ENCODE peak calls at places on chromosomes 7 and 10, in six cellular contexts. Q is K562; O is neuronal stem cell; D is Peyer's patch; T is adipocyte; R is naive thymus-derived CD4-positive, alpha-beta T cell. J is an unnamed sample. For H3K36me3, H3K4me1 and H3K9me3, the result is how much of the 10 kb centered on the place peaks cover.

GRCh38 chr7:44348300-44348699 is 22.9 kb upstream of the CAMK2B start:
- DNase-seq in Q (peak), O (no peak), D (no peak), T (no peak), R (no peak), J (no peak)

GRCh38 chr10:89458289-89458688 is 43.9 kb downstream of the IFIT5 start:
- DNase-seq in Q (no peak), O (no peak), D (no peak), T (peak), R (no peak), J (no peak)

GRCh38 chr7:157292770-157293412 is 43.9 kb upstream of the DNAJB6 start:
- DNase-seq in Q (no peak), O (no peak), D (peak), T (no peak), R (no peak), J (no peak)

GRCh38 chr10:72088879-72089585 is 681 bp upstream of the SPOCK2 start:
- DNase-seq in Q (no peak), O (no peak), D (peak), T (peak), R (no peak), J (no peak)

GRCh38 chr10:33655921-33656320 is 321.5 kb upstream of the NRP1 start:
- DNase-seq in Q (no peak), O (no peak), D (no peak), T (peak), R (no peak), J (no peak)

GRCh38 chr7:87420173-87420572 is 55.3 kb downstream of the ABCB4 start:
- DNase-seq in Q (peak), O (no peak), D (no peak), T (no peak), R (no peak), J (no peak)

GRCh38 chr10:14659626-14660196 is 115.0 kb downstream of the FAM107B start:
- DNase-seq in Q (no peak), O (no peak), D (peak), T (no peak), R (peak), J (peak)

GRCh38 chr10:99912057-99912456 is 97.7 kb downstream of the DNMBP start:
- DNase-seq in Q (no peak), O (no peak), D (no peak), T (no peak), R (no peak), J (no peak)

GRCh38 chr10:87864497-87865059 is 1.2 kb downstream of the PTEN start:
- DNase-seq in Q (peak), O (peak), D (no peak), T (no peak), R (peak), J (no peak)

GRCh38 chr7:95886501-95887090 is 114.2 kb downstream of the DYNC1I1 start:
- DNase-seq in Q (no peak), O (no peak), D (no peak), T (no peak), R (no peak), J (no peak)

GRCh38 chr10:118950190-118950658 is 79.3 kb upstream of the NANOS1 start:
- DNase-seq in Q (no peak), O (no peak), D (no peak), T (no peak), R (no peak), J (no peak)

GRCh38 chr10:5014936-5015335 is 11.3 kb upstream of the AKR1C2 start:
- DNase-seq in Q (peak), O (no peak), D (peak), T (no peak), R (no peak), J (no peak)

GRCh38 chr10:28254290-28254985 is 48.4 kb downstream of the MPP7 start:
- DNase-seq in Q (no peak), O (no peak), D (no peak), T (peak), R (no peak), J (peak)

GRCh38 chr10:51445587-51445986 is 253.8 kb downstream of the CSTF2T start:
- DNase-seq in Q (no peak), O (no peak), D (no peak), T (no peak), R (no peak), J (no peak)

GRCh38 chr7:156192921-156193320 is 380.7 kb upstream of the SHH start:
- DNase-seq in Q (peak), O (no peak), D (no peak), T (no peak), R (no peak), J (no peak)

GRCh38 chr10:72259491-72260214 is 14.1 kb upstream of the DDIT4 start:
- DNase-seq in Q (no peak), O (no peak), D (no peak), T (peak), R (no peak), J (peak)

GRCh38 chr7:75727881-75728592 is 10.7 kb downstream of the HIP1 start:
- DNase-seq in Q (no peak), O (no peak), D (peak), T (no peak), R (no peak), J (peak)

GRCh38 chr7:125316451-125316850 is 386.8 kb upstream of the POT1 start:
- DNase-seq in Q (peak), O (peak), D (no peak), T (no peak), R (no peak), J (no peak)

GRCh38 chr10:11320809-11321520 is 290.5 kb downstream of the USP6NL start:
- DNase-seq in Q (no peak), O (no peak), D (no peak), T (no peak), R (no peak), J (no peak)

GRCh38 chr10:131821378-131822012 is 79.3 kb upstream of the PPP2R2D start:
- DNase-seq in Q (no peak), O (no peak), D (peak), T (no peak), R (no peak), J (no peak)

GRCh38 chr10:15169555-15170407 is 1.3 kb upstream of the NMT2 start:
- DNase-seq in Q (peak), O (no peak), D (peak), T (no peak), R (peak), J (no peak)

GRCh38 chr10:62582804-62583208 is 208.6 kb downstream of the ZNF365 start:
- DNase-seq in Q (no peak), O (no peak), D (peak), T (peak), R (no peak), J (peak)

GRCh38 chr10:119352042-119352441 is 144.7 kb downstream of the GRK5 start:
- DNase-seq in Q (no peak), O (no peak), D (no peak), T (no peak), R (no peak), J (no peak)

GRCh38 chr7:95545007-95545615 is 51.2 kb downstream of the PDK4 start:
- DNase-seq in Q (peak), O (no peak), D (peak), T (peak), R (no peak), J (no peak)

GRCh38 chr7:2460188-2460587 is 16.0 kb downstream of the GRIFIN start:
- DNase-seq in Q (no peak), O (no peak), D (no peak), T (no peak), R (no peak), J (no peak)

GRCh38 chr7:27551803-27552202 is 110.9 kb downstream of the HIBADH start:
- DNase-seq in Q (no peak), O (no peak), D (no peak), T (no peak), R (no peak), J (no peak)

GRCh38 chr7:145134377-145134776 is 298.5 kb upstream of the TPK1 start:
- DNase-seq in Q (no peak), O (no peak), D (no peak), T (no peak), R (no peak), J (no peak)

GRCh38 chr10:77111611-77112550 is 525.7 kb downstream of the KCNMA1 start:
- DNase-seq in Q (peak), O (peak), D (no peak), T (peak), R (peak), J (no peak)

GRCh38 chr7:28990200-28990960 is 32.2 kb upstream of the TRIL start:
- DNase-seq in Q (no peak), O (no peak), D (no peak), T (peak), R (no peak), J (no peak)

GRCh38 chr10:35006836-35007235 is 83.3 kb downstream of the CUL2 start:
- DNase-seq in Q (no peak), O (no peak), D (no peak), T (peak), R (no peak), J (no peak)

GRCh38 chr10:62443866-62444265 is 69.7 kb downstream of the ZNF365 start:
- DNase-seq in Q (no peak), O (no peak), D (no peak), T (peak), R (no peak), J (no peak)

GRCh38 chr10:72276013-72276387 is 2.3 kb downstream of the DDIT4 start:
- DNase-seq in Q (peak), O (no peak), D (peak), T (peak), R (no peak), J (peak)

GRCh38 chr10:30447125-30447799 is 13.3 kb downstream of the MAP3K8 start:
- DNase-seq in Q (no peak), O (no peak), D (no peak), T (no peak), R (no peak), J (no peak)

GRCh38 chr7:157594306-157594705 is 257.5 kb downstream of the DNAJB6 start:
- DNase-seq in Q (no peak), O (no peak), D (no peak), T (no peak), R (no peak), J (no peak)

GRCh38 chr10:72375173-72375572 is 20.5 kb upstream of the DNAJB12 start:
- DNase-seq in Q (no peak), O (no peak), D (no peak), T (peak), R (no peak), J (no peak)

GRCh38 chr10:76319666-76320065 is 888.2 kb downstream of the LRMDA start:
- DNase-seq in Q (no peak), O (no peak), D (no peak), T (no peak), R (no peak), J (no peak)

DNA sequence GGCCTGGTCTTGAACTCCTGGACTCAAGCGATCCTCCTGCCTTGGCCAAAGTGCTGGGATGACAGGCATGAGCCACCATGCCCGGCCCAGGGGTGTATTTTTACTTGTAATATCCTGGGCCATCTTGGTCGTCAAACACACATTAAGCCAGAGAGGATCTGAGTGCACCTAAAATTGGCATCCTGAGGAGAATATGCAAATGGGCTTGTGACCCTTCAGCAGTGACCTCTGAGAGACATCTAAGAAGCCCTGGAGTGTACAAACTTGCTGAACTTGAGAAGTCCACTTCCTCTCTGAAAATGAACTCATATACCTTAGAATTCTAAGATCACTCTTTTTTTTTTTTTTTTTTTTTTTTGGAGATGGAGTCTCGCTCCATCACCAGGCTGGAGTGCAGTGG is 372.0 kb upstream of the C7orf33 start:
- DNase-seq in Q (no peak), O (no peak), D (no peak), T (no peak), R (no peak), J (no peak)
- H3K36me3 ChIP-seq in Q (under half), O (under half), D (under half), T (under half), R (under half), J (under half)

DNA sequence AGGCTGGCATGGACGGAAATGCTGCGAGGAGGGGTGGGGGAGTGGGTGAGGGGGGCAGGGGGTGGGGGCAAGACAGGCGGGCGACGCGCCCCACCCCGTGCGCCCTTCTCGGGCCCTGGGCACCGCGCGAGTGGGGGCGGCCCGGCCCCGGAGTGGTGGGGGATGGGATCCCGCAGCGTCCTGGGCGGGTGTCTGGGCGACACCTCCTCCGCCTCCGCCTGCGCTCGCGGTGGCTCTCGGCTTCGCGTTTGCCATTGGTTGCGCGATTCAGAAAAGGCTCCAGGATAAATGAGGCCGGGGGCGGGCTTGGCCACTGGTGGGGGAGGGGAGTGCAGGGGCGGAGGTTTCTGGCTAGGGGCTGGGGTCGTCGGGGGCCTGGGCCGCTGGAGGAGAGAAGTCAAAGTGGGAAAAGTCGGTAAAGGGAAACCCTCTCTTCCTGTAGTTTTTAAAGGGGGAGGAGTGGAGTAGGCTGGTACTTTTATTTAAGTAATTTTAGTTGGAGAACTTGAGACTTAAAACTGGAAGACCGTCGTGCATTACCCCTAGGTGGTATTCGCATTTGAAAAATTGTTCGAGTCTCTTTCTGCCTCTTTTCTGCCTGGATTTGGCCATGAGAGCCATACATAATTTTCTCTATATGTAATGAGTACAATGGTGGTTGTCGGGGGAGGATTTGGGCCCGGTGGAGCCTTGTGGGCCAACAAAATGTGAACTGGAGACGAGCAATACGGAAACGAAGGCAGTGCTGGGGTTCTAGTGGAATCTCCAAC is 984 bp upstream of the IGF2BP3 start:
- DNase-seq in Q (peak), O (peak), D (no peak), T (peak), R (no peak), J (no peak)
- H3K4me1 ChIP-seq in Q (under half), O (under half), D (half or more), T (under half), R (under half), J (half or more)

DNA sequence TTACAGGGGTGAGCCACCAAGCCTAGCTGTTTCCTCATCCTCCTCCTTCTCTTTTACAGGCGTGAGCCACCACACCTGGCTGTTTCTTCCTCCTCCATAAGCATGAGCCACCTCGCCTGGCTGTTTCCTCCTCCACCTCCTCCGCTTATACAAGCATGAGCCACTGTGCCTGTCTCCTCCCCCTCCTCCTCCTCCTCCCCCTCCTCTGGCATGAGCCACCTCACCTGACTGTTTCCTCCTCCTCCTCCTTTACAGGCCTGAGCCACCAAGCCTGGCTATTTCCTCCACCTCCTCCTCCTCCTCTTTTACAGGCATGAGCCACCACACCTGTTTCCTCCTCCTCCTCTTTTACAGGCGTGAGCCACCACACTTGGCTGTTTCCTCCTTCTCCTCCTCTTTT is 49.8 kb upstream of the ZNF479 start:
- DNase-seq in Q (no peak), O (no peak), D (no peak), T (no peak), R (no peak), J (no peak)
- H3K9me3 ChIP-seq in Q (under half), O (under half), D (under half), T (under half), R (under half), J (under half)

DNA sequence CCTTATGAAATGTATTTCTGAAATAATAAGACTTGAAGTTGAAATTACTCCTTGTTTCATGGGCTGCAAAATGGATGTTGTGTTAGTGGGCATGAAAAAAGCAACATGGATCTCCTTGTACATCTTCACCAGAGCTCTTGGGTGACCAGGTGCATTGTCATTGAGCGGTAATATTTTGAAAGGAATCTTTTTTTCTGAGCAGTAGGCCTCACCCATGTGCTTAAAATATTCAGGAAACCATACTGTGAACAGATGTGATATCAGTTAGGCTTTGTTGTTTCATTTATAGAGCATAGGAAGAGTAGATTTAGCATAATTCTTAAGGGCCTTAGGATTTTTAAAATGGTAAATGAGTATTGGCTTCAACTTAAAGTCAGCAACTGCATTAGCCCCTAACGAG is 15.2 kb downstream of the STAG3 start:
- DNase-seq in Q (no peak), O (no peak), D (no peak), T (no peak), R (no peak), J (no peak)
- H3K36me3 ChIP-seq in Q (under half), O (under half), D (under half), T (under half), R (under half), J (under half)

GRCh38 chr7:1081931-1082401 is 5.9 kb upstream of the GPER1 start:
- DNase-seq in Q (no peak), O (no peak), D (no peak), T (no peak), R (no peak), J (no peak)

GRCh38 chr7:1080918-1081255 is 7.0 kb upstream of the GPER1 start:
- DNase-seq in Q (no peak), O (no peak), D (no peak), T (no peak), R (no peak), J (no peak)

GRCh38 chr7:1080251-1080917 is 7.5 kb upstream of the GPER1 start:
- DNase-seq in Q (no peak), O (no peak), D (no peak), T (no peak), R (no peak), J (no peak)

GRCh38 chr7:1079546-1079945 is 8.4 kb upstream of the GPER1 start:
- DNase-seq in Q (no peak), O (no peak), D (no peak), T (no peak), R (no peak), J (no peak)

DNA sequence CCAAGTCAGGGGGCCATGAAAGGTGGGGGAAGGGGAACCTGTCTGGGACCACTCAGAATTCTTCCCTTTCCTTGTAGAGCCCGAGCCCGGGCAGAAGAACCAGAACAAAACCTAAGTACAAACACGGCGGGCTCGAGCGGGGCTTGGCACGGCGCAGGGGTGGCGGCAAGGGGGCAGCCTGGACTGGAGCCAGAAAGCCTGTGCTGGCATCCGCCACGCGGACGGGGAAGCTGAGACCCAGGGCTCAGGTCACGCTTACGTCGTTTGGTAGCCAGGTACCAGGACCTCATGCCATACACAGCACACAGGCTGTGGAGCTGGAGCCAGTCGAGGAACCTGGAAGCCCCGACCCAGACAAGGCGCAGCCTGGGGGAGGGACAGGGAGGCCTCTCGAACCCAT is 6.6 kb upstream of the GPER1 start:
- DNase-seq in Q (no peak), O (no peak), D (no peak), T (no peak), R (no peak), J (no peak)
- H3K4me1 ChIP-seq in Q (half or more), O (under half), D (under half), T (under half), R (under half), J (under half)